ENCODE peak calls at places on chromosomes 3 and 15, in four cellular contexts. One of them, this sample, is unnamed.

GRCh38 chr3:23867400-23867799 is 49.4 kb downstream of the NKIRAS1 start:
- DNase-seq in epithelial cell of esophagus: no peak
- DNase-seq in lower leg skin: no peak
- DNase-seq in body of pancreas: no peak
- DNase-seq in this sample: no peak

GRCh38 chr3:126152458-126152857 is 27.9 kb downstream of the ALDH1L1 start:
- DNase-seq in epithelial cell of esophagus: no peak
- DNase-seq in body of pancreas: no peak
- DNase-seq in lower leg skin: peak
- DNase-seq in this sample: no peak

GRCh38 chr3:99747915-99748314 is 69.7 kb upstream of the CMSS1 start:
- DNase-seq in epithelial cell of esophagus: peak
- DNase-seq in body of pancreas: no peak
- DNase-seq in lower leg skin: no peak
- DNase-seq in this sample: peak

GRCh38 chr15:88646088-88646405 is 7.2 kb downstream of the ISG20 start:
- DNase-seq in lower leg skin: peak
- DNase-seq in body of pancreas: no peak
- DNase-seq in epithelial cell of esophagus: no peak
- DNase-seq in this sample: no peak

GRCh38 chr3:136728918-136729317 is 23.3 kb downstream of the STAG1 start:
- DNase-seq in epithelial cell of esophagus: peak
- DNase-seq in body of pancreas: no peak
- DNase-seq in lower leg skin: no peak
- DNase-seq in this sample: peak

GRCh38 chr3:94293793-94294195 is 230.9 kb downstream of the NSUN3 start:
- DNase-seq in lower leg skin: no peak
- DNase-seq in body of pancreas: no peak
- DNase-seq in epithelial cell of esophagus: peak
- DNase-seq in this sample: no peak

GRCh38 chr3:15102833-15103232 is 3.9 kb upstream of the RBSN start:
- DNase-seq in epithelial cell of esophagus: peak
- DNase-seq in lower leg skin: no peak
- DNase-seq in body of pancreas: no peak
- DNase-seq in this sample: peak

GRCh38 chr3:126535636-126536035 is 11.7 kb downstream of the CHST13 start:
- DNase-seq in body of pancreas: no peak
- DNase-seq in lower leg skin: peak
- DNase-seq in epithelial cell of esophagus: no peak
- DNase-seq in this sample: no peak

GRCh38 chr3:142501004-142501926 is 53.4 kb upstream of the XRN1 start:
- DNase-seq in lower leg skin: no peak
- DNase-seq in body of pancreas: no peak
- DNase-seq in epithelial cell of esophagus: peak
- DNase-seq in this sample: peak

GRCh38 chr15:62896380-62896866 is 146.1 kb upstream of the TPM1 start:
- DNase-seq in epithelial cell of esophagus: peak
- DNase-seq in lower leg skin: no peak
- DNase-seq in body of pancreas: no peak
- DNase-seq in this sample: no peak

GRCh38 chr3:194689493-194689901 is 3.8 kb downstream of the FAM43A start:
- DNase-seq in lower leg skin: peak
- DNase-seq in epithelial cell of esophagus: no peak
- DNase-seq in body of pancreas: no peak
- DNase-seq in this sample: peak

GRCh38 chr3:25686766-25687165 is 22.1 kb upstream of the TOP2B start:
- DNase-seq in lower leg skin: no peak
- DNase-seq in epithelial cell of esophagus: no peak
- DNase-seq in body of pancreas: no peak
- DNase-seq in this sample: no peak

GRCh38 chr3:184272269-184272668 is 3.6 kb upstream of the ECE2 start:
- DNase-seq in body of pancreas: no peak
- DNase-seq in epithelial cell of esophagus: no peak
- DNase-seq in lower leg skin: no peak
- DNase-seq in this sample: no peak

GRCh38 chr3:147311716-147312115 is 94.6 kb downstream of the ZIC4 start:
- DNase-seq in body of pancreas: no peak
- DNase-seq in epithelial cell of esophagus: no peak
- DNase-seq in lower leg skin: no peak
- DNase-seq in this sample: no peak

GRCh38 chr15:51856714-51857380 is 27.4 kb downstream of the TMOD3 start:
- DNase-seq in lower leg skin: no peak
- DNase-seq in body of pancreas: no peak
- DNase-seq in epithelial cell of esophagus: no peak
- DNase-seq in this sample: no peak

GRCh38 chr3:25748189-25748588 is 35.1 kb downstream of the NGLY1 start:
- DNase-seq in epithelial cell of esophagus: no peak
- DNase-seq in body of pancreas: no peak
- DNase-seq in lower leg skin: no peak
- DNase-seq in this sample: no peak

GRCh38 chr3:128504957-128505730 is 12.1 kb upstream of the GATA2 start:
- DNase-seq in epithelial cell of esophagus: peak
- DNase-seq in lower leg skin: peak
- DNase-seq in body of pancreas: no peak
- DNase-seq in this sample: no peak

GRCh38 chr3:194573680-194574437 is 59.4 kb downstream of the TMEM44 start:
- DNase-seq in lower leg skin: no peak
- DNase-seq in epithelial cell of esophagus: peak
- DNase-seq in body of pancreas: peak
- DNase-seq in this sample: peak

GRCh38 chr3:72816843-72817485 is 31.3 kb downstream of the SHQ1 start:
- DNase-seq in body of pancreas: no peak
- DNase-seq in epithelial cell of esophagus: no peak
- DNase-seq in lower leg skin: no peak
- DNase-seq in this sample: no peak

GRCh38 chr15:74490339-74490689 is 29.4 kb upstream of the UBL7 start:
- DNase-seq in body of pancreas: no peak
- DNase-seq in lower leg skin: no peak
- DNase-seq in epithelial cell of esophagus: no peak
- DNase-seq in this sample: no peak

GRCh38 chr3:69081583-69082262 is 1.6 kb upstream of the UBA3 start:
- DNase-seq in lower leg skin: no peak
- DNase-seq in epithelial cell of esophagus: peak
- DNase-seq in body of pancreas: no peak
- DNase-seq in this sample: no peak

GRCh38 chr15:90421527-90421926 is 33.5 kb downstream of the IQGAP1 start:
- DNase-seq in body of pancreas: no peak
- DNase-seq in epithelial cell of esophagus: no peak
- DNase-seq in lower leg skin: no peak
- DNase-seq in this sample: no peak

GRCh38 chr3:145191543-145191942 is 969.4 kb downstream of the PLOD2 start:
- DNase-seq in lower leg skin: no peak
- DNase-seq in body of pancreas: no peak
- DNase-seq in epithelial cell of esophagus: peak
- DNase-seq in this sample: no peak

GRCh38 chr3:32961189-32961715 is 9.8 kb downstream of the CCR4 start:
- DNase-seq in lower leg skin: peak
- DNase-seq in body of pancreas: no peak
- DNase-seq in epithelial cell of esophagus: no peak
- DNase-seq in this sample: no peak

GRCh38 chr3:76044601-76045600 is 259.6 kb upstream of the ZNF717 start:
- DNase-seq in lower leg skin: no peak
- DNase-seq in body of pancreas: peak
- DNase-seq in epithelial cell of esophagus: peak
- DNase-seq in this sample: no peak

GRCh38 chr3:31966978-31967592 is 14.0 kb downstream of the OSBPL10 start:
- DNase-seq in lower leg skin: no peak
- DNase-seq in epithelial cell of esophagus: no peak
- DNase-seq in body of pancreas: no peak
- DNase-seq in this sample: no peak

GRCh38 chr15:31498329-31498728 is 171.7 kb downstream of the KLF13 start:
- DNase-seq in lower leg skin: no peak
- DNase-seq in epithelial cell of esophagus: no peak
- DNase-seq in body of pancreas: no peak
- DNase-seq in this sample: no peak

GRCh38 chr3:114624676-114625181 is 330.9 kb downstream of the TIGIT start:
- DNase-seq in body of pancreas: peak
- DNase-seq in lower leg skin: peak
- DNase-seq in epithelial cell of esophagus: peak
- DNase-seq in this sample: peak
- H3K4me3 ChIP-seq in body of pancreas: no peak
- H3K4me3 ChIP-seq in lower leg skin: no peak
- H3K4me3 ChIP-seq in epithelial cell of esophagus: no peak
- H3K4me3 ChIP-seq in this sample: peak

GRCh38 chr3:114587973-114588372 is 294.1 kb downstream of the TIGIT start:
- DNase-seq in body of pancreas: no peak
- DNase-seq in lower leg skin: no peak
- DNase-seq in epithelial cell of esophagus: no peak
- DNase-seq in this sample: no peak

GRCh38 chr3:114586119-114586518 is 292.3 kb downstream of the TIGIT start:
- DNase-seq in lower leg skin: no peak
- DNase-seq in epithelial cell of esophagus: no peak
- DNase-seq in body of pancreas: no peak
- DNase-seq in this sample: no peak

GRCh38 chr3:114585687-114586086 is 291.9 kb downstream of the TIGIT start:
- DNase-seq in body of pancreas: no peak
- DNase-seq in epithelial cell of esophagus: no peak
- DNase-seq in lower leg skin: no peak
- DNase-seq in this sample: no peak

GRCh38 chr3:114582929-114583328 is 289.1 kb downstream of the TIGIT start:
- DNase-seq in lower leg skin: no peak
- DNase-seq in body of pancreas: no peak
- DNase-seq in epithelial cell of esophagus: no peak
- DNase-seq in this sample: no peak

DNA sequence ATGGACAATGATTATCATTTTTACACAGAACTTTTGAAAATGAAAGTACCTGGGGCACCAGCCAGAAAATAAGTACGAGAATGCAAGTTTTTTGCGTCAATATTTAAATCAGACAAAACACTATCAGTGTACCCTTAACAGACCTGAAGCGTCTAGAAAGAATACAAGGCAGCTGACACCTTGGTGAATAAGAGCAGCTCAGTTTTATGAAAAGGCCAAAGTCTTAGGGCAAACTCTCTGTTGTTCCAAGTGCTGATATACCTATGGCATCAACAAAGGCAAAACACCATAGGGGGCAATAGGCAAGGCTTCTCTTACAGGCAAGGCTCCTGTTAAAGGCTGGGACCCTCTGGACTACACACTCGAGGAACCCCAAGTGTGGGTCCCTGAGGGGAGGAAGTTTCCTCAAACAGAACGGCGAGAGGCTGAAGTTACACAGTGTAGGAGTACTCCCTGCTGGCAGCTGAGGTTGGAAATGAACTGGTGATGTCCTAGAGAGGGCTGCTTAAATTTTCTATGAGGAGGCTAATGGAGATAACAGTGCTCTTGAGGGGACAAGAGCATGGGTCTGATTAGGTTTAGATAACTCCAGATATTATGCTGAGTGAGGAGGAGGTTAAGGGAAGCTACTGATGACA is 291.0 kb downstream of the TIGIT start:
- DNase-seq in body of pancreas: no peak
- DNase-seq in epithelial cell of esophagus: no peak
- DNase-seq in lower leg skin: no peak
- DNase-seq in this sample: no peak
- H3K4me3 ChIP-seq in body of pancreas: no peak
- H3K4me3 ChIP-seq in epithelial cell of esophagus: no peak
- H3K4me3 ChIP-seq in lower leg skin: no peak
- H3K4me3 ChIP-seq in this sample: no peak

GRCh38 chr3:64222501-64222900 is 2.8 kb downstream of the PRICKLE2 start:
- DNase-seq in epithelial cell of esophagus: no peak
- DNase-seq in lower leg skin: no peak
- DNase-seq in body of pancreas: no peak
- DNase-seq in this sample: no peak

GRCh38 chr3:64229903-64230302 is 4.6 kb upstream of the PRICKLE2 start:
- DNase-seq in lower leg skin: no peak
- DNase-seq in body of pancreas: no peak
- DNase-seq in epithelial cell of esophagus: peak
- DNase-seq in this sample: peak

GRCh38 chr3:64224826-64225606 is at the start of gene PRICKLE2:
- DNase-seq in lower leg skin: peak
- DNase-seq in body of pancreas: peak
- DNase-seq in epithelial cell of esophagus: peak
- DNase-seq in this sample: peak

GRCh38 chr3:64223809-64224570 is 1.3 kb downstream of the PRICKLE2 start:
- DNase-seq in body of pancreas: peak
- DNase-seq in epithelial cell of esophagus: no peak
- DNase-seq in lower leg skin: no peak
- DNase-seq in this sample: peak

DNA sequence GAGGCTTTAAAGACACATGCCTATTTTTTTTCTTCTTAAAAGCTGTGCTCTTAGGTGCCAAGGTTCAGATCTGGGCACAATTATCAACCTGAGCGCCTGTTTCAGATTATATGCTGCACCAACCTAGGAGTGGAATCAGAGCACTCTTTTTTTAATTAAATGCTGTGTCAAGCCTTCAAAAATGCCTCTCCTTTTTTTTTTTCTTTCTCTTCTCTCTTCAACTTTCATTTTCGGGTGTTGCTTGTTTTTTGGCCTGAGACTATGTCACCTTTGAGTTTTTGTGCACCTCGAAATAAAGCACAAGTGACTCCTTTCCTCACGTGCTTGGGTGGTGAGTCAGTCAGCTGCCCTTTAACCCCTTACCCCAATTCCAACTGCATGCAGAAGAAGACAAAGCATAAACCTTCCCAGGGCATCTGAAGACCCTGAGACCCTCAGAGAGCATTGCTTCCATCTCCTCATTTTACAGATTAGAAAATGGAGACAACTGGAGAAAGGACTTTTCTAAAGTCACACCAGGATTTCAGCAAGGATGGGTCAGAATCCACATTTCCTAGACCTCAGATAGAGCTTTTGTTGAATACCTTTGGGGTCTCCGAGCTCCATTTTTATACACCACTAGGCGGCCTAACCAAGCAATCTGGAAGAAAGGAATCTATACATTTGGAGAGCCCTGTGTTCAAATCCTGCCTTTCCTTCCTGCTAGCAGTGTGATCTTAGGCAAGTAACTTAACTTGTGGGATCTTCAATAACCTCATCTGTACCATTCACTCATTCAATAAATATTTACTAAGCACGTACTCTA is 631 bp upstream of the PRICKLE2 start:
- DNase-seq in epithelial cell of esophagus: no peak
- DNase-seq in lower leg skin: no peak
- DNase-seq in body of pancreas: no peak
- DNase-seq in this sample: no peak
- H3K4me3 ChIP-seq in epithelial cell of esophagus: no peak
- H3K4me3 ChIP-seq in lower leg skin: no peak
- H3K4me3 ChIP-seq in body of pancreas: no peak
- H3K4me3 ChIP-seq in this sample: peak

DNA sequence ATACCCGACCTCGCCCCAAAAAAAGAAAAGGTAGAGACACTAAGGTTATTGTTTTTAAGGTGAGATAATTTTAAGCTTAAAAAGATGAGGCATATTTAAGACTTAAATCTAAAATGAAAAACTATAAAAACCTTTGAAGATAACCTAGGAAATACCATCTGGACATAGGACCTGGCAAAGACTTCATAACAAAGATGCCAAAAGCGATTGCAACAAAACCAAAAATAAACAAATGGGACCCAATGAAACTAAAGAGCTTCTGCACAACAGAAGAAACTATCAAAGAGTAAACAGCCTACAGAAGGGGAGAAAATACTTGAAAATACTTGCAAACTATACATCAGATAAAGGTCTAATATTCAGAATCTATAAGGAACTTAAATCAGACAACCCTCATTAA is 80.9 kb downstream of the TMCC1 start:
- DNase-seq in lower leg skin: no peak
- DNase-seq in body of pancreas: no peak
- DNase-seq in epithelial cell of esophagus: no peak
- DNase-seq in this sample: no peak
- H3K4me3 ChIP-seq in lower leg skin: no peak
- H3K4me3 ChIP-seq in body of pancreas: no peak
- H3K4me3 ChIP-seq in epithelial cell of esophagus: no peak
- H3K4me3 ChIP-seq in this sample: no peak

This sample was measured in foreskin fibroblast.